ENCODE peak calls at places on chromosome 12, in seven cellular contexts. One of them, this sample, is unnamed.

GRCh38 chr12:76820888-76821482 is 57.1 kb downstream of the ZDHHC17 start:
- DNase-seq in A549: peak
- DNase-seq in heart right ventricle: peak
- DNase-seq in suprapubic skin: no peak
- DNase-seq in Peyer's patch: no peak
- DNase-seq in astrocyte of the cerebellum: peak
- DNase-seq in A673: peak
- DNase-seq in this sample: no peak

GRCh38 chr12:30796891-30797371 is 42.2 kb upstream of the CAPRIN2 start:
- DNase-seq in A549: peak
- DNase-seq in suprapubic skin: no peak
- DNase-seq in A673: no peak
- DNase-seq in Peyer's patch: no peak
- DNase-seq in astrocyte of the cerebellum: no peak
- DNase-seq in heart right ventricle: no peak
- DNase-seq in this sample: no peak

GRCh38 chr12:16542586-16542985 is 63.4 kb downstream of the LMO3 start:
- DNase-seq in suprapubic skin: no peak
- DNase-seq in heart right ventricle: no peak
- DNase-seq in Peyer's patch: no peak
- DNase-seq in A549: no peak
- DNase-seq in astrocyte of the cerebellum: no peak
- DNase-seq in A673: no peak
- DNase-seq in this sample: no peak

GRCh38 chr12:59375633-59376032 is 220.2 kb upstream of the SLC16A7 start:
- DNase-seq in A673: no peak
- DNase-seq in Peyer's patch: no peak
- DNase-seq in heart right ventricle: no peak
- DNase-seq in A549: no peak
- DNase-seq in astrocyte of the cerebellum: no peak
- DNase-seq in suprapubic skin: no peak
- DNase-seq in this sample: no peak

GRCh38 chr12:93778306-93778705 is 101.1 kb downstream of the CRADD start:
- DNase-seq in heart right ventricle: peak
- DNase-seq in A673: no peak
- DNase-seq in astrocyte of the cerebellum: no peak
- DNase-seq in suprapubic skin: no peak
- DNase-seq in A549: no peak
- DNase-seq in Peyer's patch: no peak
- DNase-seq in this sample: no peak

GRCh38 chr12:114241973-114242434 is 163.9 kb downstream of the TBX5 start:
- DNase-seq in A549: peak
- DNase-seq in suprapubic skin: no peak
- DNase-seq in A673: peak
- DNase-seq in astrocyte of the cerebellum: no peak
- DNase-seq in Peyer's patch: no peak
- DNase-seq in heart right ventricle: no peak
- DNase-seq in this sample: no peak

GRCh38 chr12:112111931-112112330 is 3.3 kb upstream of the NAA25 start:
- DNase-seq in heart right ventricle: no peak
- DNase-seq in A673: peak
- DNase-seq in suprapubic skin: no peak
- DNase-seq in Peyer's patch: no peak
- DNase-seq in A549: peak
- DNase-seq in astrocyte of the cerebellum: no peak
- DNase-seq in this sample: no peak

GRCh38 chr12:11853126-11853525 is 203.7 kb downstream of the ETV6 start:
- DNase-seq in suprapubic skin: no peak
- DNase-seq in A673: no peak
- DNase-seq in A549: no peak
- DNase-seq in heart right ventricle: no peak
- DNase-seq in Peyer's patch: no peak
- DNase-seq in astrocyte of the cerebellum: no peak
- DNase-seq in this sample: no peak

GRCh38 chr12:59596232-59597143 is 659 bp downstream of the SLC16A7 start:
- DNase-seq in Peyer's patch: peak
- DNase-seq in A673: peak
- DNase-seq in A549: peak
- DNase-seq in heart right ventricle: peak
- DNase-seq in astrocyte of the cerebellum: peak
- DNase-seq in suprapubic skin: peak
- DNase-seq in this sample: peak

GRCh38 chr12:29582677-29583076 is 85.2 kb upstream of the OVCH1 start:
- DNase-seq in A673: no peak
- DNase-seq in heart right ventricle: peak
- DNase-seq in Peyer's patch: no peak
- DNase-seq in astrocyte of the cerebellum: no peak
- DNase-seq in A549: no peak
- DNase-seq in suprapubic skin: no peak
- DNase-seq in this sample: no peak

GRCh38 chr12:27542628-27543027 is 18.6 kb downstream of the PPFIBP1 start:
- DNase-seq in heart right ventricle: no peak
- DNase-seq in A673: no peak
- DNase-seq in Peyer's patch: no peak
- DNase-seq in suprapubic skin: no peak
- DNase-seq in astrocyte of the cerebellum: peak
- DNase-seq in A549: peak
- DNase-seq in this sample: no peak

GRCh38 chr12:106841471-106842302 is 67.2 kb downstream of the RIC8B start:
- DNase-seq in Peyer's patch: no peak
- DNase-seq in heart right ventricle: peak
- DNase-seq in A549: peak
- DNase-seq in suprapubic skin: no peak
- DNase-seq in astrocyte of the cerebellum: peak
- DNase-seq in A673: peak
- DNase-seq in this sample: no peak

GRCh38 chr12:102314821-102315220 is 117.2 kb upstream of the PMCH start:
- DNase-seq in suprapubic skin: no peak
- DNase-seq in A673: no peak
- DNase-seq in A549: no peak
- DNase-seq in astrocyte of the cerebellum: no peak
- DNase-seq in heart right ventricle: no peak
- DNase-seq in Peyer's patch: no peak
- DNase-seq in this sample: no peak

GRCh38 chr12:49616533-49617219 is 6.7 kb upstream of the PRPF40B start:
- DNase-seq in heart right ventricle: no peak
- DNase-seq in A549: no peak
- DNase-seq in suprapubic skin: no peak
- DNase-seq in astrocyte of the cerebellum: no peak
- DNase-seq in Peyer's patch: no peak
- DNase-seq in A673: peak
- DNase-seq in this sample: no peak

GRCh38 chr12:124560519-124560918 is 6.9 kb downstream of the NCOR2 start:
- DNase-seq in A673: no peak
- DNase-seq in heart right ventricle: no peak
- DNase-seq in Peyer's patch: no peak
- DNase-seq in astrocyte of the cerebellum: no peak
- DNase-seq in suprapubic skin: no peak
- DNase-seq in A549: no peak
- DNase-seq in this sample: no peak

GRCh38 chr12:81296556-81297305 is 218.9 kb downstream of the ACSS3 start:
- DNase-seq in suprapubic skin: no peak
- DNase-seq in astrocyte of the cerebellum: peak
- DNase-seq in A673: peak
- DNase-seq in heart right ventricle: peak
- DNase-seq in A549: peak
- DNase-seq in Peyer's patch: no peak
- DNase-seq in this sample: no peak

GRCh38 chr12:25377475-25378179 is 126.9 kb upstream of the KRAS start:
- DNase-seq in A673: no peak
- DNase-seq in heart right ventricle: no peak
- DNase-seq in Peyer's patch: no peak
- DNase-seq in A549: peak
- DNase-seq in astrocyte of the cerebellum: peak
- DNase-seq in suprapubic skin: no peak
- DNase-seq in this sample: no peak

GRCh38 chr12:16955083-16955657 is 349.2 kb upstream of the LMO3 start:
- DNase-seq in suprapubic skin: no peak
- DNase-seq in A673: peak
- DNase-seq in heart right ventricle: no peak
- DNase-seq in astrocyte of the cerebellum: no peak
- DNase-seq in A549: peak
- DNase-seq in Peyer's patch: no peak
- DNase-seq in this sample: no peak

GRCh38 chr12:72030272-72030671 is 91.6 kb downstream of the TPH2 start:
- DNase-seq in A673: peak
- DNase-seq in Peyer's patch: no peak
- DNase-seq in suprapubic skin: no peak
- DNase-seq in astrocyte of the cerebellum: no peak
- DNase-seq in A549: no peak
- DNase-seq in heart right ventricle: no peak
- DNase-seq in this sample: no peak

GRCh38 chr12:45215419-45216296 is at the start of gene ANO6:
- DNase-seq in A549: peak
- DNase-seq in heart right ventricle: peak
- DNase-seq in astrocyte of the cerebellum: peak
- DNase-seq in A673: peak
- DNase-seq in Peyer's patch: peak
- DNase-seq in suprapubic skin: peak
- DNase-seq in this sample: peak
- TF ChIP-seq CTCF in A549: peak
- TF ChIP-seq CTCF in heart right ventricle: peak
- TF ChIP-seq CTCF in astrocyte of the cerebellum: peak
- TF ChIP-seq CTCF in A673: peak
- TF ChIP-seq CTCF in Peyer's patch: no peak
- TF ChIP-seq CTCF in suprapubic skin: no peak
- TF ChIP-seq CTCF in this sample: no peak

DNA sequence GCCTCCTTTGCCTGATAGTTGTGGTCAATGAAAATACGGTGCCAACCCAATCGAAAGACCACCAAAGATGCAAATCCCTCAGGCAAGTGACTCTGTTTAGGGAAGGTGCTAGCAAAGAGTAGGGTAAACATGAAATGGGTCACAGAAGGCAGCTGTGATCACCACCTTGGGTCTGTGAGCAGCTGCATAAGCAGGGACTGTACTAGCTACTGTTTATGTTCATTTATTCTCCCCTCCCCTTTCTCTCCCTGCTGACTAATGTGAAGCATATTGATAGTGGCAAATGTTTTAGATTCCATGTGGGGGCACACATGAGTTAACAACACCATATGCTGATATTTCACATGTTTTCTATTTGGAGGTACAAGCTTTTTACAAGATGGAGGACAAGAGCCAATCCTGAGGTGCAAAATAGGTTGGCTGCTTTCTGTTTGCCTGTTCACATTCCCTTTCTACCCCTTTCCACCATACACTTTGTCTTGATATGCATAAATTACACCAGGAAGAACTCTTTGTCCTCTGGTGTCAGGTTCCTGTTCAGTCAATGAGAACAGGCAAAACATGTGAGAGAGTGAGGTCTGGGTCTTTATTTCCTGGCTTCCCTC is 71.1 kb downstream of the AVPR1A start:
- DNase-seq in suprapubic skin: no peak
- DNase-seq in A673: no peak
- DNase-seq in Peyer's patch: no peak
- DNase-seq in heart right ventricle: no peak
- DNase-seq in A549: no peak
- DNase-seq in astrocyte of the cerebellum: no peak
- DNase-seq in this sample: no peak
- TF ChIP-seq CTCF in suprapubic skin: no peak
- TF ChIP-seq CTCF in A673: no peak
- TF ChIP-seq CTCF in Peyer's patch: no peak
- TF ChIP-seq CTCF in heart right ventricle: no peak
- TF ChIP-seq CTCF in A549: no peak
- TF ChIP-seq CTCF in astrocyte of the cerebellum: no peak
- TF ChIP-seq CTCF in this sample: no peak

GRCh38 chr12:18431776-18432175 is 170.5 kb downstream of the PIK3C2G start:
- DNase-seq in A549: no peak
- DNase-seq in astrocyte of the cerebellum: no peak
- DNase-seq in A673: no peak
- DNase-seq in heart right ventricle: no peak
- DNase-seq in Peyer's patch: no peak
- DNase-seq in suprapubic skin: no peak
- DNase-seq in this sample: no peak

GRCh38 chr12:18432211-18432610 is 170.9 kb downstream of the PIK3C2G start:
- DNase-seq in A673: no peak
- DNase-seq in A549: no peak
- DNase-seq in heart right ventricle: no peak
- DNase-seq in Peyer's patch: no peak
- DNase-seq in astrocyte of the cerebellum: no peak
- DNase-seq in suprapubic skin: no peak
- DNase-seq in this sample: no peak

GRCh38 chr12:18429366-18429765 is 168.0 kb downstream of the PIK3C2G start:
- DNase-seq in A673: no peak
- DNase-seq in suprapubic skin: no peak
- DNase-seq in astrocyte of the cerebellum: no peak
- DNase-seq in heart right ventricle: no peak
- DNase-seq in Peyer's patch: no peak
- DNase-seq in A549: no peak
- DNase-seq in this sample: no peak

GRCh38 chr12:18428416-18428815 is 167.1 kb downstream of the PIK3C2G start:
- DNase-seq in A673: no peak
- DNase-seq in suprapubic skin: no peak
- DNase-seq in A549: no peak
- DNase-seq in Peyer's patch: no peak
- DNase-seq in astrocyte of the cerebellum: no peak
- DNase-seq in heart right ventricle: no peak
- DNase-seq in this sample: no peak

DNA sequence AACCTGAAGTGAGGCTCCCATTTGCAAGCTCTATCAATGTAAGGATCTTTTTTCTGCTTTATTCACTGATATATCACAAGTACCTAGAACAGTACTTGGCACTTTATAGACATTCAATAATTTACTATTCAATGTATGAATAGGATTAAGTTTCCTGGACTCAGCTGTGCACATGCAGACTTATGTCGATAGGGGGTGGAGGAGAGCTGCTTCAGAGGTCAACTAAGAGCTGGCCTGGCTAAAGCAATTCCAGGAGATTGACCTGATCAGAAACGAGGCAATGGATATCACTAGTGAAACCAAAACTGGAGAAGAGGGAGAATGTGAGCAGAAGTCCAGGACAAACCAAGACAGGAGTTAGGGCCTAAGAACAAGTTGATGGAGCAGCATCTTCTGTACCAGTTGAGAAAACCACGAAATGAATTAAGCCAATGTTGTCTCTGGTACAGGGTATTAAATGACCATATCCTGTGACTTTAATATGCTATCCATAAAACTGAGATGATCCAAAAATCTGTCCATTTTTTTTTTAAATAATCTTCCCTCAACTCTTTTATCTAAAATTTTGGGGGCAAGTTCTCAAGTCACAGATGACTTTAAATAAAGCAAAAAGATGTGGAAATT is 169.2 kb downstream of the PIK3C2G start:
- DNase-seq in heart right ventricle: peak
- DNase-seq in Peyer's patch: no peak
- DNase-seq in A673: peak
- DNase-seq in astrocyte of the cerebellum: peak
- DNase-seq in A549: peak
- DNase-seq in suprapubic skin: no peak
- DNase-seq in this sample: no peak
- TF ChIP-seq CTCF in heart right ventricle: peak
- TF ChIP-seq CTCF in Peyer's patch: no peak
- TF ChIP-seq CTCF in A673: peak
- TF ChIP-seq CTCF in astrocyte of the cerebellum: peak
- TF ChIP-seq CTCF in A549: peak
- TF ChIP-seq CTCF in suprapubic skin: peak
- TF ChIP-seq CTCF in this sample: no peak

DNA sequence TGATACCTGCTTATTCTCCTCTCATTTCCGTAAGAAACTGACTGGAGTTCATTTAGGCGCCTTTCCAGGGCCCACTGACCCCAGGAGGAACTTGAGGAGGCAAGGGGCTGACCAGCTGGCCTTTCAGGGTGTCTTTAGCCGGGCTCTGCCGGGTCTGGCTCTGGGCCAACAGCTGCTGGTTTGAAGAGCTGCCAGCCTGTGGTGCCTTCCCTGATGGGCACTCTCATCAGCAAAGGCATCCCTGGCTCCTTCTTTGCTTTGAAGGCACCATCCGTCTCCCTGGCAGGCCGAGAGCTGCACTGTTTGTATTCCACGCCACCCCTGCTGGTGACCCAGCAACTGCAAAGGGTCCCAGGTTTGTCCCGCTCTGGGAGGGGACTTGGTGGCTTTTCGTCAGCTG is 42.0 kb downstream of the IQSEC3 start:
- DNase-seq in A673: no peak
- DNase-seq in A549: no peak
- DNase-seq in heart right ventricle: peak
- DNase-seq in Peyer's patch: no peak
- DNase-seq in suprapubic skin: no peak
- DNase-seq in astrocyte of the cerebellum: no peak
- DNase-seq in this sample: no peak
- TF ChIP-seq CTCF in A673: no peak
- TF ChIP-seq CTCF in A549: no peak
- TF ChIP-seq CTCF in heart right ventricle: no peak
- TF ChIP-seq CTCF in Peyer's patch: no peak
- TF ChIP-seq CTCF in suprapubic skin: no peak
- TF ChIP-seq CTCF in astrocyte of the cerebellum: no peak
- TF ChIP-seq CTCF in this sample: no peak